ENCODE peak calls at places on chromosomes 13 and 19, in four cellular contexts. J, A, O and N are unnamed samples.

GRCh38 chr13:53873558-53873957 is 844.9 kb downstream of the OLFM4 start:
- DNase-seq in A (no peak), O (no peak), J (no peak), N (no peak)

GRCh38 chr19:55688422-55689218 is 13.6 kb downstream of the EPN1 start:
- DNase-seq in J (no peak), A (no peak), O (no peak), N (no peak)

GRCh38 chr13:61709258-61709657 is 293.6 kb upstream of the PCDH20 start:
- DNase-seq in A (no peak), J (no peak), O (no peak), N (no peak)

GRCh38 chr13:99174533-99175100 is 26.0 kb upstream of the UBAC2 start:
- DNase-seq in A (no peak), J (no peak), O (no peak), N (no peak)

GRCh38 chr13:110126391-110126961 is 180.5 kb downstream of the COL4A1 start:
- DNase-seq in J (no peak), O (peak), A (no peak), N (peak)

GRCh38 chr19:10195199-10195519 is 406 bp upstream of the DNMT1 start:
- DNase-seq in J (no peak), A (no peak), O (no peak), N (no peak)

GRCh38 chr13:42047561-42048322 is 706 bp upstream of the DGKH start:
- DNase-seq in O (peak), A (peak), J (no peak), N (peak)

GRCh38 chr19:34962945-34963530 is 991 bp downstream of the ZNF792 start:
- DNase-seq in J (no peak), A (no peak), O (peak), N (peak)

GRCh38 chr19:35031072-35031881 is 1.0 kb downstream of the SCN1B start:
- DNase-seq in O (peak), A (no peak), J (no peak), N (peak)

GRCh38 chr13:99970761-99971575 is 599 bp downstream of the ZIC5 start:
- DNase-seq in A (no peak), J (no peak), O (no peak), N (no peak)

GRCh38 chr19:11504502-11505031 is 1.1 kb downstream of the ZNF653 start:
- DNase-seq in O (no peak), J (no peak), A (no peak), N (no peak)

GRCh38 chr13:63902141-63902540 is 2486.5 kb upstream of the PCDH20 start:
- DNase-seq in J (no peak), A (no peak), O (no peak), N (no peak)

GRCh38 chr19:5018224-5019015 is 49.5 kb downstream of the KDM4B start:
- DNase-seq in A (no peak), J (no peak), O (peak), N (peak)

GRCh38 chr19:49475995-49476880 is 2.2 kb downstream of the FLT3LG start:
- DNase-seq in O (peak), A (peak), J (no peak), N (no peak)

GRCh38 chr19:9406798-9407352 is 28.5 kb downstream of the ZNF266 start:
- DNase-seq in A (peak), J (peak), O (peak), N (peak)

GRCh38 chr13:50453238-50453637 is 390.3 kb downstream of the DLEU7 start:
- DNase-seq in O (no peak), J (no peak), A (no peak), N (peak)

GRCh38 chr19:14563989-14564650 is 7.7 kb downstream of the NDUFB7 start:
- DNase-seq in J (peak), O (peak), A (peak), N (no peak)

GRCh38 chr13:51397262-51397933 is 55.4 kb downstream of the INTS6 start:
- DNase-seq in J (no peak), O (peak), A (no peak), N (peak)

GRCh38 chr19:38557205-38557799 is 60.5 kb downstream of the MAP4K1 start:
- DNase-seq in A (peak), J (no peak), O (no peak), N (peak)

GRCh38 chr13:113110048-113110851 is 4.7 kb downstream of the F7 start:
- DNase-seq in O (no peak), J (no peak), A (no peak), N (no peak)

GRCh38 chr13:108226184-108226583 is 8.0 kb downstream of the ABHD13 start:
- DNase-seq in J (no peak), A (no peak), O (no peak), N (no peak)

GRCh38 chr19:11578342-11579142 is 1.1 kb upstream of the ACP5 start:
- DNase-seq in J (no peak), A (peak), O (no peak), N (no peak)

GRCh38 chr13:100648354-100648753 is 26.2 kb downstream of the TMTC4 start:
- DNase-seq in A (no peak), J (no peak), O (no peak), N (no peak)

GRCh38 chr19:29882719-29883105 is 59.3 kb upstream of the URI1 start:
- DNase-seq in O (no peak), J (no peak), A (no peak), N (no peak)

GRCh38 chr13:54949735-54950134 is 1921.1 kb downstream of the OLFM4 start:
- DNase-seq in J (no peak), O (no peak), A (no peak), N (no peak)

GRCh38 chr13:107574517-107575215 is 640.7 kb downstream of the LIG4 start:
- DNase-seq in O (no peak), A (no peak), J (no peak), N (no peak)

GRCh38 chr19:57934820-57935665 is at the start of gene ZNF418:
- DNase-seq in J (no peak), O (peak), A (peak), N (peak)

GRCh38 chr19:40443930-40444180 is 280 bp downstream of the SERTAD3 start:
- DNase-seq in J (no peak), A (no peak), O (no peak), N (no peak)

GRCh38 chr19:49837009-49837310 is 14.0 kb upstream of the PTOV1 start:
- DNase-seq in J (no peak), A (no peak), O (peak), N (no peak)